ENCODE peak calls at places on chromosomes 13 and 19, in eight cellular contexts. One of them, this sample, is unnamed.
A peak's percentile ranks its signal among the peaks of the same experiment; 100 is the strongest.

GRCh38 chr13:99859178-99860177 is 112.1 kb downstream of the ZIC5 start:
- DNase-seq in AG10803: no peak
- DNase-seq in DND-41: no peak
- DNase-seq in foreskin fibroblast: no peak
- DNase-seq in lower leg skin: no peak
- DNase-seq in AG04449: no peak
- DNase-seq in GM23338: no peak
- DNase-seq in astrocyte of the spinal cord: no peak
- DNase-seq in this sample: no peak

GRCh38 chr13:36395280-36395679 is 37.0 kb upstream of the CCNA1 start:
- DNase-seq in foreskin fibroblast: peak; percentile 46
- DNase-seq in DND-41: no peak
- DNase-seq in lower leg skin: no peak
- DNase-seq in AG10803: peak; percentile 84
- DNase-seq in astrocyte of the spinal cord: peak; percentile 57
- DNase-seq in GM23338: peak; percentile 52
- DNase-seq in AG04449: peak; percentile 55
- DNase-seq in this sample: no peak

GRCh38 chr13:32259116-32259515 is 56.0 kb downstream of the ZAR1L start:
- DNase-seq in AG04449: no peak
- DNase-seq in AG10803: no peak
- DNase-seq in DND-41: no peak
- DNase-seq in astrocyte of the spinal cord: no peak
- DNase-seq in lower leg skin: no peak
- DNase-seq in foreskin fibroblast: no peak
- DNase-seq in GM23338: peak; percentile 49
- DNase-seq in this sample: no peak

GRCh38 chr19:48967346-48968178 is 2.5 kb downstream of the FTL start:
- DNase-seq in DND-41: no peak
- DNase-seq in AG10803: peak; percentile 71
- DNase-seq in lower leg skin: no peak
- DNase-seq in astrocyte of the spinal cord: no peak
- DNase-seq in GM23338: no peak
- DNase-seq in AG04449: no peak
- DNase-seq in foreskin fibroblast: peak; percentile 73
- DNase-seq in this sample: no peak

GRCh38 chr19:53101518-53101917 is 1.7 kb downstream of the ZNF160 start:
- DNase-seq in DND-41: peak; percentile 58
- DNase-seq in AG10803: no peak
- DNase-seq in astrocyte of the spinal cord: no peak
- DNase-seq in foreskin fibroblast: no peak
- DNase-seq in AG04449: no peak
- DNase-seq in GM23338: peak; percentile 21
- DNase-seq in lower leg skin: no peak
- DNase-seq in this sample: no peak

GRCh38 chr19:41431426-41432386 is 4.5 kb upstream of the B3GNT8 start:
- DNase-seq in DND-41: no peak
- DNase-seq in AG10803: peak; percentile 54
- DNase-seq in lower leg skin: no peak
- DNase-seq in astrocyte of the spinal cord: peak; percentile 14
- DNase-seq in GM23338: peak; percentile 51
- DNase-seq in AG04449: no peak
- DNase-seq in foreskin fibroblast: peak; percentile 50
- DNase-seq in this sample: no peak

GRCh38 chr19:39065928-39066327 is 18.2 kb upstream of the ACP7 start:
- DNase-seq in foreskin fibroblast: no peak
- DNase-seq in AG04449: no peak
- DNase-seq in AG10803: no peak
- DNase-seq in lower leg skin: no peak
- DNase-seq in GM23338: no peak
- DNase-seq in DND-41: no peak
- DNase-seq in astrocyte of the spinal cord: no peak
- DNase-seq in this sample: no peak

GRCh38 chr13:83780201-83780600 is 102.1 kb downstream of the SLITRK1 start:
- DNase-seq in lower leg skin: no peak
- DNase-seq in AG04449: no peak
- DNase-seq in astrocyte of the spinal cord: peak; percentile 16
- DNase-seq in DND-41: no peak
- DNase-seq in AG10803: peak; percentile 4
- DNase-seq in GM23338: peak; percentile 82
- DNase-seq in foreskin fibroblast: peak; percentile 12
- DNase-seq in this sample: no peak

GRCh38 chr19:51570962-51571575 is at the start of gene ZNF175:
- DNase-seq in GM23338: peak; percentile 98
- DNase-seq in DND-41: peak; percentile 94
- DNase-seq in foreskin fibroblast: peak; percentile 92
- DNase-seq in astrocyte of the spinal cord: peak; percentile 98
- DNase-seq in lower leg skin: peak; percentile 95
- DNase-seq in AG10803: peak; percentile 96
- DNase-seq in AG04449: peak; percentile 74
- DNase-seq in this sample: peak; percentile 93

GRCh38 chr13:112241288-112241687 is 134.9 kb upstream of the SPACA7 start:
- DNase-seq in astrocyte of the spinal cord: no peak
- DNase-seq in DND-41: no peak
- DNase-seq in GM23338: no peak
- DNase-seq in foreskin fibroblast: no peak
- DNase-seq in lower leg skin: no peak
- DNase-seq in AG10803: no peak
- DNase-seq in AG04449: no peak
- DNase-seq in this sample: no peak

GRCh38 chr19:19595171-19595701 is 23.3 kb downstream of the PBX4 start:
- DNase-seq in lower leg skin: peak; percentile 47
- DNase-seq in astrocyte of the spinal cord: peak; percentile 18
- DNase-seq in foreskin fibroblast: peak; percentile 76
- DNase-seq in DND-41: no peak
- DNase-seq in AG04449: no peak
- DNase-seq in GM23338: no peak
- DNase-seq in AG10803: peak; percentile 52
- DNase-seq in this sample: peak; percentile 55

GRCh38 chr13:73273276-73273675 is 214.5 kb downstream of the KLF5 start:
- DNase-seq in astrocyte of the spinal cord: no peak
- DNase-seq in GM23338: no peak
- DNase-seq in foreskin fibroblast: no peak
- DNase-seq in AG10803: no peak
- DNase-seq in lower leg skin: no peak
- DNase-seq in AG04449: no peak
- DNase-seq in DND-41: no peak
- DNase-seq in this sample: no peak

GRCh38 chr19:33022472-33023116 is 42.1 kb downstream of the RHPN2 start:
- DNase-seq in AG04449: no peak
- DNase-seq in astrocyte of the spinal cord: no peak
- DNase-seq in lower leg skin: no peak
- DNase-seq in AG10803: no peak
- DNase-seq in foreskin fibroblast: no peak
- DNase-seq in GM23338: peak; percentile 93
- DNase-seq in DND-41: no peak
- DNase-seq in this sample: no peak

GRCh38 chr13:110819203-110820014 is 95.5 kb downstream of the ANKRD10 start:
- DNase-seq in lower leg skin: peak; percentile 57
- DNase-seq in AG04449: no peak
- DNase-seq in DND-41: peak; percentile 68
- DNase-seq in foreskin fibroblast: peak; percentile 62
- DNase-seq in GM23338: peak; percentile 86
- DNase-seq in astrocyte of the spinal cord: peak; percentile 55
- DNase-seq in AG10803: peak; percentile 58
- DNase-seq in this sample: peak; percentile 59

GRCh38 chr13:39405107-39405506 is 197.9 kb downstream of the LHFPL6 start:
- DNase-seq in GM23338: no peak
- DNase-seq in foreskin fibroblast: no peak
- DNase-seq in astrocyte of the spinal cord: no peak
- DNase-seq in AG10803: no peak
- DNase-seq in AG04449: no peak
- DNase-seq in lower leg skin: no peak
- DNase-seq in DND-41: no peak
- DNase-seq in this sample: no peak

GRCh38 chr13:39407786-39408185 is 195.2 kb downstream of the LHFPL6 start:
- DNase-seq in astrocyte of the spinal cord: no peak
- DNase-seq in foreskin fibroblast: no peak
- DNase-seq in AG04449: no peak
- DNase-seq in AG10803: no peak
- DNase-seq in DND-41: no peak
- DNase-seq in GM23338: no peak
- DNase-seq in lower leg skin: no peak
- DNase-seq in this sample: no peak

GRCh38 chr13:39407138-39407537 is 195.9 kb downstream of the LHFPL6 start:
- DNase-seq in AG04449: no peak
- DNase-seq in AG10803: no peak
- DNase-seq in GM23338: no peak
- DNase-seq in astrocyte of the spinal cord: no peak
- DNase-seq in DND-41: no peak
- DNase-seq in foreskin fibroblast: no peak
- DNase-seq in lower leg skin: no peak
- DNase-seq in this sample: no peak

GRCh38 chr13:39405596-39405995 is 197.4 kb downstream of the LHFPL6 start:
- DNase-seq in astrocyte of the spinal cord: no peak
- DNase-seq in AG04449: no peak
- DNase-seq in foreskin fibroblast: no peak
- DNase-seq in lower leg skin: no peak
- DNase-seq in DND-41: no peak
- DNase-seq in AG10803: no peak
- DNase-seq in GM23338: no peak
- DNase-seq in this sample: no peak

GRCh38 chr13:39406688-39407087 is 196.3 kb downstream of the LHFPL6 start:
- DNase-seq in astrocyte of the spinal cord: no peak
- DNase-seq in foreskin fibroblast: no peak
- DNase-seq in AG04449: no peak
- DNase-seq in GM23338: peak; percentile 61
- DNase-seq in AG10803: no peak
- DNase-seq in DND-41: no peak
- DNase-seq in lower leg skin: no peak
- DNase-seq in this sample: no peak
- TF ChIP-seq CTCF in astrocyte of the spinal cord: peak; percentile 2
- TF ChIP-seq CTCF in foreskin fibroblast: no peak
- TF ChIP-seq CTCF in AG04449: no peak
- TF ChIP-seq CTCF in GM23338: peak; percentile 43
- TF ChIP-seq CTCF in AG10803: no peak
- TF ChIP-seq CTCF in DND-41: no peak
- TF ChIP-seq CTCF in lower leg skin: no peak
- TF ChIP-seq CTCF in this sample: no peak

DNA sequence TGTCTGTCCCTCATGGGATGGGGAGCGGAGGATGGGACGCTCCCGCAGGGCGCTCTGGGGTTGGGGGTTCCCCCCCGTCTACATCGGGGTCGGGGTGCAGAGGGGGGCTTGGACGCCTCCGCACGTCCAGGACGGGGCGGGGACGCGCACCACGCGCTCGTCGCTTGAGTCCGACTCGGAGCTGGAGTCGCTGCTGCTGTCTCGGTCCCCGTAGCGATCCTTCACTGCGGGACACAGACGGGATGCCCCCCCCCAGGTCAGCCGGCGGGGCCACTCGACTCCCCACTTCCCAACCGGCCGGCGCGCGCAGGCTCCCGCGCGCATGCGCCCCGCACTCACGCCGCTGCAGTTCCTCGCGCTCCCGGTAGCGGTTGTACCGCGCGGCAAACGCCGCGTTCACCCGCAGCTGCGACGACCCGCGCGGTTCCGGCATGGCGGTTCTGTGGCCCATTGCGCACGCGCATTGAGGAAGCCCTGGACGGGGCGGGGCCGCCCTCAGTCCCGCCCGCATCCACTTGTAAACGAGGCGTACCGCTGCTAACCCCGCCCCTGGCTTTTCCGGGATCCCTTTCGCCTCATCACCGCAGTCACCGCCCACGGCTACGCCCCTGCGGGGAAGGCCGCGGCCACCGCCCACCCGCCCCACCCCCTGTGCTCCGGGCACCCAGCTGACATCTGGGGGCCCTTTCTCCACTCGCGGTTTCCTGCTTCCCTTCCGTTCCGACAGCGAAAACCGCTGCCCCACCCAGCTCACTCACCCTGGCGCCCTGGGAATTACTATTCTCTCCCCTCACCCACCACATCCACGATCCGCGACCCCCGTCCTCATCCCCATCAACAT is at the start of gene KRI1:
- DNase-seq in astrocyte of the spinal cord: peak; percentile 97
- DNase-seq in GM23338: peak; percentile 98
- DNase-seq in lower leg skin: peak; percentile 97
- DNase-seq in AG04449: peak; percentile 67
- DNase-seq in DND-41: peak; percentile 100
- DNase-seq in foreskin fibroblast: peak; percentile 97
- DNase-seq in AG10803: peak; percentile 98
- DNase-seq in this sample: peak; percentile 96
- TF ChIP-seq CTCF in astrocyte of the spinal cord: peak; percentile 22
- TF ChIP-seq CTCF in GM23338: peak; percentile 2
- TF ChIP-seq CTCF in lower leg skin: no peak
- TF ChIP-seq CTCF in AG04449: peak; percentile 53
- TF ChIP-seq CTCF in DND-41: peak; percentile 45
- TF ChIP-seq CTCF in foreskin fibroblast: peak; percentile 8
- TF ChIP-seq CTCF in AG10803: peak; percentile 27
- TF ChIP-seq CTCF in this sample: no peak

DNA sequence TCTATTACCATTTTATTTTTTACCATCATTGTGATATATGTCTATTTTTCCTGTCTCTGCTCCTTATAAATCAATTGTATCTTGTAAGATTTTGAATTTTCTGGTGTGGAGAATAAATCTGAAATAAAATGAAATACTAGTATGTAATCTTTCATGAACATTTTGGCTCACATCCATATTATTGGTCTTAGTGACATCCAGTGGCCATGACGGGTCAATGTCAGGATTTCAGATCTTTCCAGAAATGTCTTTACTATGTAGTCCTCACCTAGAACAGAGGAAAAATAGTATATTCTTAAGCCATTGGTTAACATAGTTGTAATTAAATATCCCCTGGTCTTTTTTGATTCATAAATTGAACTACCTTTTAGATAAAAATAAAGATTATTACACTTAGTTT is 109.8 kb upstream of the GPC6 start:
- DNase-seq in lower leg skin: no peak
- DNase-seq in GM23338: peak; percentile 30
- DNase-seq in foreskin fibroblast: no peak
- DNase-seq in astrocyte of the spinal cord: no peak
- DNase-seq in DND-41: no peak
- DNase-seq in AG10803: no peak
- DNase-seq in AG04449: no peak
- DNase-seq in this sample: no peak
- TF ChIP-seq CTCF in lower leg skin: no peak
- TF ChIP-seq CTCF in GM23338: peak; percentile 52
- TF ChIP-seq CTCF in foreskin fibroblast: no peak
- TF ChIP-seq CTCF in astrocyte of the spinal cord: no peak
- TF ChIP-seq CTCF in DND-41: no peak
- TF ChIP-seq CTCF in AG10803: no peak
- TF ChIP-seq CTCF in AG04449: no peak
- TF ChIP-seq CTCF in this sample: no peak

GRCh38 chr13:97403893-97404683 is 29.9 kb upstream of the RAP2A start:
- DNase-seq in AG10803: no peak
- DNase-seq in AG04449: no peak
- DNase-seq in foreskin fibroblast: peak; percentile 22
- DNase-seq in astrocyte of the spinal cord: no peak
- DNase-seq in lower leg skin: no peak
- DNase-seq in GM23338: no peak
- DNase-seq in DND-41: no peak
- DNase-seq in this sample: no peak

GRCh38 chr13:97395437-97396136 is 38.4 kb upstream of the RAP2A start:
- DNase-seq in GM23338: no peak
- DNase-seq in lower leg skin: no peak
- DNase-seq in AG04449: no peak
- DNase-seq in astrocyte of the spinal cord: peak; percentile 19
- DNase-seq in DND-41: no peak
- DNase-seq in AG10803: peak; percentile 37
- DNase-seq in foreskin fibroblast: peak; percentile 14
- DNase-seq in this sample: no peak

GRCh38 chr13:97397267-97397666 is 36.7 kb upstream of the RAP2A start:
- DNase-seq in AG04449: no peak
- DNase-seq in GM23338: no peak
- DNase-seq in foreskin fibroblast: no peak
- DNase-seq in astrocyte of the spinal cord: no peak
- DNase-seq in DND-41: no peak
- DNase-seq in AG10803: no peak
- DNase-seq in lower leg skin: no peak
- DNase-seq in this sample: no peak

GRCh38 chr13:97401421-97401820 is 32.5 kb upstream of the RAP2A start:
- DNase-seq in AG04449: no peak
- DNase-seq in DND-41: no peak
- DNase-seq in lower leg skin: no peak
- DNase-seq in foreskin fibroblast: no peak
- DNase-seq in AG10803: no peak
- DNase-seq in astrocyte of the spinal cord: no peak
- DNase-seq in GM23338: no peak
- DNase-seq in this sample: no peak
- TF ChIP-seq CTCF in AG04449: no peak
- TF ChIP-seq CTCF in DND-41: no peak
- TF ChIP-seq CTCF in lower leg skin: no peak
- TF ChIP-seq CTCF in foreskin fibroblast: no peak
- TF ChIP-seq CTCF in AG10803: no peak
- TF ChIP-seq CTCF in astrocyte of the spinal cord: no peak
- TF ChIP-seq CTCF in GM23338: no peak
- TF ChIP-seq CTCF in this sample: no peak

This sample was measured in Calu3.